ENCODE peak calls at places on chromosomes 16 and 17, in four cellular contexts. D, I, Y and Q are unnamed samples.

GRCh38 chr17:5468075-5468473 is 708 bp downstream of the DHX33 start:
- DNase-seq in I (no peak), Y (no peak), D (no peak), Q (no peak)

GRCh38 chr17:41298458-41299135 is 4.1 kb downstream of the KRTAP29-1 start:
- DNase-seq in Y (no peak), D (no peak), I (no peak), Q (no peak)

GRCh38 chr17:81537856-81538555 is 9.8 kb downstream of the FSCN2 start:
- DNase-seq in I (no peak), Y (no peak), D (no peak), Q (no peak)

GRCh38 chr16:65579050-65579449 is 457.2 kb upstream of the CDH11 start:
- DNase-seq in Y (no peak), I (no peak), D (no peak), Q (no peak)

GRCh38 chr17:16912021-16912962 is 59.6 kb downstream of the TNFRSF13B start:
- DNase-seq in D (no peak), Y (no peak), I (no peak), Q (no peak)

GRCh38 chr17:27559506-27559931 is 71.5 kb upstream of the LGALS9 start:
- DNase-seq in Y (no peak), I (peak; percentile 40), D (peak; percentile 80), Q (no peak)

GRCh38 chr17:38464251-38464722 is 36.0 kb downstream of the ARHGAP23 start:
- DNase-seq in Y (no peak), D (peak; percentile 84), I (no peak), Q (peak; percentile 92)

GRCh38 chr17:64502809-64503208 is 3.3 kb downstream of the DDX5 start:
- DNase-seq in Y (no peak), I (no peak), D (no peak), Q (no peak)

GRCh38 chr16:87098361-87098760 is 218.8 kb downstream of the C16orf95 start:
- DNase-seq in Y (no peak), D (no peak), I (no peak), Q (no peak)

GRCh38 chr17:82947051-82947991 is 107.5 kb upstream of the ZNF750 start:
- DNase-seq in Y (no peak), D (peak; percentile 51), I (no peak), Q (peak; percentile 50)

GRCh38 chr17:72122002-72122310 is 1.1 kb downstream of the SOX9 start:
- DNase-seq in I (no peak), Y (no peak), D (no peak), Q (no peak)

GRCh38 chr16:46923513-46924295 is 39.5 kb downstream of the GPT2 start:
- DNase-seq in D (no peak), Y (no peak), I (no peak), Q (no peak)

GRCh38 chr17:49365667-49366066 is 3.6 kb upstream of the ZNF652 start:
- DNase-seq in Y (peak; percentile 37), D (no peak), I (no peak), Q (no peak)